ENCODE peak calls at places on chromosomes 6 and 20, in four cellular contexts. One of them, this sample, is unnamed.

GRCh38 chr6:21908117-21908848 is 314.7 kb downstream of the SOX4 start:
- DNase-seq in sciatic nerve: no peak
- DNase-seq in omental fat pad: no peak
- DNase-seq in AG10803: no peak
- DNase-seq in this sample: no peak

GRCh38 chr20:42588847-42589246 is 600.9 kb downstream of the PTPRT start:
- DNase-seq in sciatic nerve: no peak
- DNase-seq in omental fat pad: no peak
- DNase-seq in AG10803: no peak
- DNase-seq in this sample: no peak

GRCh38 chr20:56634735-56635422 is 5.8 kb downstream of the TFAP2C start:
- DNase-seq in sciatic nerve: no peak
- DNase-seq in omental fat pad: no peak
- DNase-seq in AG10803: no peak
- DNase-seq in this sample: no peak

GRCh38 chr6:41370488-41371111 is 35.2 kb downstream of the NCR2 start:
- DNase-seq in sciatic nerve: no peak
- DNase-seq in omental fat pad: no peak
- DNase-seq in AG10803: no peak
- DNase-seq in this sample: no peak

GRCh38 chr6:148867851-148868250 is 121.0 kb downstream of the UST start:
- DNase-seq in sciatic nerve: no peak
- DNase-seq in omental fat pad: no peak
- DNase-seq in AG10803: no peak
- DNase-seq in this sample: peak

GRCh38 chr6:33609444-33610034 is 11.6 kb upstream of the ITPR3 start:
- DNase-seq in sciatic nerve: no peak
- DNase-seq in omental fat pad: no peak
- DNase-seq in AG10803: peak
- DNase-seq in this sample: peak

GRCh38 chr6:76633259-76633658 is 560.8 kb upstream of the IMPG1 start:
- DNase-seq in sciatic nerve: no peak
- DNase-seq in omental fat pad: no peak
- DNase-seq in AG10803: no peak
- DNase-seq in this sample: no peak

GRCh38 chr6:36118550-36119107 is 11.7 kb upstream of the MAPK13 start:
- DNase-seq in sciatic nerve: no peak
- DNase-seq in omental fat pad: no peak
- DNase-seq in AG10803: no peak
- DNase-seq in this sample: no peak

GRCh38 chr6:138979813-138980668 is 8.0 kb downstream of the REPS1 start:
- DNase-seq in sciatic nerve: no peak
- DNase-seq in omental fat pad: no peak
- DNase-seq in AG10803: no peak
- DNase-seq in this sample: no peak

GRCh38 chr20:57577679-57578475 is 17.0 kb downstream of the PCK1 start:
- DNase-seq in sciatic nerve: no peak
- DNase-seq in omental fat pad: no peak
- DNase-seq in AG10803: no peak
- DNase-seq in this sample: no peak

This sample was measured in AG08395.